ENCODE peak calls at places on chromosomes 12 and 14, in eight cellular contexts. K, R, M, O, A, H, W and S are unnamed samples.

GRCh38 chr14:63922696-63923421 is 70.1 kb downstream of the SYNE2 start:
- DNase-seq in K (no peak), R (no peak), M (no peak), O (no peak), A (peak), H (no peak), W (no peak), S (no peak)

GRCh38 chr12:127108360-127109215 is 1158.4 kb upstream of the TMEM132C start:
- DNase-seq in K (no peak), R (peak), M (no peak), O (no peak), A (peak), H (peak), W (peak), S (no peak)

GRCh38 chr12:1473418-1473817 is 121.0 kb downstream of the FBXL14 start:
- DNase-seq in K (no peak), R (no peak), M (no peak), O (no peak), A (peak), H (peak), W (peak), S (no peak)

GRCh38 chr14:95348395-95349080 is 28.8 kb upstream of the CLMN start:
- DNase-seq in K (no peak), R (no peak), M (no peak), O (no peak), A (no peak), H (no peak), W (no peak), S (no peak)

GRCh38 chr12:123457980-123458779 is at the start of gene SNRNP35:
- DNase-seq in K (no peak), R (peak), M (no peak), O (peak), A (peak), H (peak), W (peak), S (peak)

GRCh38 chr12:9094512-9095206 is 21.1 kb downstream of the A2M start:
- DNase-seq in K (no peak), R (no peak), M (no peak), O (no peak), A (no peak), H (no peak), W (no peak), S (no peak)

GRCh38 chr12:30796508-30796780 is 41.7 kb upstream of the CAPRIN2 start:
- DNase-seq in K (no peak), R (no peak), M (peak), O (no peak), A (peak), H (no peak), W (peak), S (no peak)

GRCh38 chr12:127363392-127363791 is 903.6 kb upstream of the TMEM132C start:
- DNase-seq in K (no peak), R (no peak), M (no peak), O (no peak), A (peak), H (no peak), W (peak), S (no peak)

GRCh38 chr12:16323010-16323409 is 24.4 kb upstream of the MGST1 start:
- DNase-seq in K (no peak), R (no peak), M (no peak), O (no peak), A (peak), H (no peak), W (peak), S (no peak)

GRCh38 chr14:96965885-96966595 is 168.9 kb downstream of the VRK1 start:
- DNase-seq in K (no peak), R (no peak), M (no peak), O (no peak), A (no peak), H (no peak), W (no peak), S (peak)

GRCh38 chr14:68982581-68982980 is 3.5 kb upstream of the ACTN1 start:
- DNase-seq in K (no peak), R (no peak), M (no peak), O (no peak), A (peak), H (no peak), W (peak), S (no peak)

GRCh38 chr12:22275847-22276246 is 58.7 kb downstream of the ST8SIA1 start:
- DNase-seq in K (no peak), R (no peak), M (no peak), O (no peak), A (peak), H (no peak), W (peak), S (peak)

GRCh38 chr12:63164911-63165310 is 13.9 kb upstream of the AVPR1A start:
- DNase-seq in K (no peak), R (no peak), M (no peak), O (no peak), A (no peak), H (no peak), W (no peak), S (no peak)